ENCODE peak calls at places on chromosomes 5 and 9, in nine cellular contexts. O is GM23248, R is GM10248, H is HCEC 1CT, X is H4, T is NCI-H1092, I is GM04504, P is foreskin fibroblast, B is trophoblast cell. Z is an unnamed sample.

GRCh38 chr5:72955143-72955767 is 586 bp upstream of the FCHO2 start:
- DNase-seq in O (no peak), R (no peak), H (no peak), X (no peak), T (no peak), I (no peak), P (peak), B (peak), Z (no peak)

GRCh38 chr5:27472875-27473274 is 434.5 kb upstream of the CDH9 start:
- DNase-seq in O (peak), R (no peak), H (no peak), X (peak), T (no peak), I (no peak), P (no peak), B (no peak), Z (no peak)

GRCh38 chr9:126754436-126755324 is 50.2 kb upstream of the ZBTB43 start:
- DNase-seq in O (no peak), R (no peak), H (no peak), X (no peak), T (no peak), I (no peak), P (no peak), B (no peak), Z (no peak)

GRCh38 chr9:98040212-98040611 is 16.3 kb upstream of the NANS start:
- DNase-seq in O (no peak), R (no peak), H (no peak), X (no peak), T (no peak), I (no peak), P (no peak), B (no peak), Z (no peak)

GRCh38 chr5:81688215-81688614 is 62.7 kb downstream of the SSBP2 start:
- DNase-seq in O (no peak), R (no peak), H (no peak), X (no peak), T (no peak), I (no peak), P (no peak), B (no peak), Z (no peak)

GRCh38 chr9:136901516-136902258 is 15.4 kb downstream of the TRAF2 start:
- DNase-seq in O (peak), R (peak), H (peak), X (peak), T (no peak), I (no peak), P (no peak), B (no peak), Z (no peak)

GRCh38 chr9:133331221-133331620 is 4.8 kb downstream of the SURF6 start:
- DNase-seq in O (no peak), R (no peak), H (no peak), X (no peak), T (no peak), I (no peak), P (no peak), B (no peak), Z (no peak)

GRCh38 chr5:180138976-180139730 is 67.6 kb upstream of the RNF130 start:
- DNase-seq in O (no peak), R (no peak), H (no peak), X (no peak), T (no peak), I (no peak), P (no peak), B (no peak), Z (no peak)

GRCh38 chr9:3177921-3178320 is 334.0 kb upstream of the PUM3 start:
- DNase-seq in O (peak), R (no peak), H (peak), X (no peak), T (no peak), I (peak), P (peak), B (no peak), Z (no peak)

GRCh38 chr9:95264954-95265615 is 52.4 kb downstream of the FANCC start:
- DNase-seq in O (peak), R (no peak), H (peak), X (peak), T (no peak), I (no peak), P (peak), B (no peak), Z (peak)

GRCh38 chr5:23332650-23333251 is 174.7 kb upstream of the PRDM9 start:
- DNase-seq in O (peak), R (no peak), H (peak), X (peak), T (no peak), I (no peak), P (no peak), B (no peak), Z (no peak)

Z was measured in astrocyte of the cerebellum.